ENCODE peak calls at places on chromosome 7, in four cellular contexts. A is aorta, P is germinal center, M is RKO. V is an unnamed sample.
A peak's percentile ranks its signal among the peaks of the same experiment; 100 is the strongest.

GRCh38 chr7:155322530-155322929 is 24.9 kb downstream of the INSIG1 start:
- DNase-seq in A (no peak), M (peak; percentile 33), P (no peak), V (no peak)

GRCh38 chr7:74379938-74380337 is 73.8 kb upstream of the GTF2IRD1 start:
- DNase-seq in P (no peak), A (no peak), M (no peak), V (no peak)

GRCh38 chr7:49790209-49790608 is 16.8 kb downstream of the VWC2 start:
- DNase-seq in A (no peak), M (no peak), P (no peak), V (no peak)

GRCh38 chr7:82331234-82331633 is 112.3 kb downstream of the CACNA2D1 start:
- DNase-seq in A (no peak), M (no peak), P (no peak), V (no peak)

GRCh38 chr7:108570146-108570755 is 577 bp downstream of the DNAJB9 start:
- DNase-seq in M (peak; percentile 85), A (no peak), P (peak; percentile 46), V (no peak)

GRCh38 chr7:100370303-100370702 is 3.0 kb upstream of the PILRA start:
- DNase-seq in A (peak; percentile 24), M (no peak), P (no peak), V (no peak)

GRCh38 chr7:110168010-110168409 is 922.9 kb upstream of the LRRN3 start:
- DNase-seq in A (no peak), M (no peak), P (no peak), V (no peak)

GRCh38 chr7:130921391-130922180 is 187.6 kb upstream of the KLF14 start:
- DNase-seq in P (no peak), M (no peak), A (peak; percentile 85), V (peak; percentile 72)

GRCh38 chr7:4634166-4634565 is 47.9 kb upstream of the FOXK1 start:
- DNase-seq in A (no peak), M (peak; percentile 19), P (no peak), V (no peak)

GRCh38 chr7:77525231-77525630 is 11.9 kb upstream of the PTPN12 start:
- DNase-seq in M (peak; percentile 69), P (no peak), A (no peak), V (no peak)

GRCh38 chr7:44057181-44057848 is 8.1 kb downstream of the PGAM2 start:
- DNase-seq in M (no peak), P (no peak), A (peak; percentile 49), V (no peak)

GRCh38 chr7:77855371-77856083 is 57.0 kb downstream of the PHTF2 start:
- DNase-seq in P (no peak), A (no peak), M (no peak), V (peak; percentile 87)

GRCh38 chr7:53358301-53358700 is 322.9 kb downstream of the POM121L12 start:
- DNase-seq in M (no peak), P (no peak), A (no peak), V (no peak)

GRCh38 chr7:80286611-80287010 is 152.0 kb downstream of the GNAI1 start:
- DNase-seq in P (no peak), M (no peak), A (no peak), V (no peak)

GRCh38 chr7:55409474-55410225 is 44.5 kb downstream of the LANCL2 start:
- DNase-seq in A (no peak), P (no peak), M (peak; percentile 28), V (no peak)

GRCh38 chr7:96962221-96962620 is 43.1 kb upstream of the DLX6 start:
- DNase-seq in P (no peak), M (peak; percentile 3), A (no peak), V (no peak)

GRCh38 chr7:73622909-73623797 is 1.2 kb downstream of the MLXIPL start:
- DNase-seq in M (no peak), A (peak; percentile 86), P (no peak), V (peak; percentile 67)

GRCh38 chr7:27187702-27188665 is 3.0 kb upstream of the HOXA11 start:
- DNase-seq in M (no peak), P (no peak), A (peak; percentile 52), V (no peak)

GRCh38 chr7:130154501-130155317 is 50.5 kb downstream of the TMEM209 start:
- DNase-seq in A (no peak), P (no peak), M (no peak), V (no peak)

GRCh38 chr7:105831824-105832535 is 44.4 kb downstream of the ATXN7L1 start:
- DNase-seq in P (no peak), A (no peak), M (no peak), V (no peak)

GRCh38 chr7:88184848-88185304 is 35.0 kb downstream of the SRI start:
- DNase-seq in A (peak; percentile 73), M (no peak), P (no peak), V (no peak)

GRCh38 chr7:8327199-8327598 is 65.2 kb upstream of the ICA1 start:
- DNase-seq in P (no peak), M (no peak), A (no peak), V (no peak)

GRCh38 chr7:506921-507622 is 12.6 kb downstream of the PDGFA start:
- DNase-seq in A (peak; percentile 58), M (no peak), P (no peak), V (no peak)

GRCh38 chr7:82235710-82236109 is 207.9 kb downstream of the CACNA2D1 start:
- DNase-seq in M (peak; percentile 39), P (no peak), A (no peak), V (no peak)

GRCh38 chr7:5360971-5361370 is 62.7 kb downstream of the TNRC18 start:
- DNase-seq in A (no peak), P (no peak), M (no peak), V (no peak)

GRCh38 chr7:115680921-115681320 is 349.6 kb downstream of the TFEC start:
- DNase-seq in M (no peak), P (no peak), A (no peak), V (no peak)

GRCh38 chr7:111756687-111757178 is 194.4 kb upstream of the IMMP2L start:
- DNase-seq in P (no peak), M (no peak), A (peak; percentile 88), V (peak; percentile 71)

GRCh38 chr7:151459726-151460473 is 20.0 kb upstream of the CRYGN start:
- DNase-seq in M (peak; percentile 30), A (peak; percentile 93), P (no peak), V (peak; percentile 73)

GRCh38 chr7:130961128-130961601 is 227.2 kb upstream of the KLF14 start:
- DNase-seq in P (peak; percentile 33), A (no peak), M (peak; percentile 97), V (no peak)

GRCh38 chr7:110861163-110861562 is 229.8 kb upstream of the LRRN3 start:
- DNase-seq in A (no peak), M (no peak), P (no peak), V (no peak)

GRCh38 chr7:101243786-101244384 is 996 bp downstream of the FIS1 start:
- DNase-seq in P (no peak), A (no peak), M (peak; percentile 70), V (no peak)

GRCh38 chr7:134932707-134933370 is 53.5 kb upstream of the AGBL3 start:
- DNase-seq in A (peak; percentile 93), M (no peak), P (peak; percentile 24), V (peak; percentile 57)

GRCh38 chr7:30412810-30413504 is 65.6 kb downstream of the NOD1 start:
- DNase-seq in A (no peak), P (no peak), M (peak; percentile 88), V (peak; percentile 30)

GRCh38 chr7:5596896-5597246 is 173.2 kb upstream of the TNRC18 start:
- DNase-seq in P (no peak), M (no peak), A (no peak), V (no peak)

GRCh38 chr7:66426996-66427395 is 201.7 kb upstream of the KCTD7 start:
- DNase-seq in M (no peak), P (no peak), A (no peak), V (no peak)

GRCh38 chr7:17952387-17952786 is 12.1 kb upstream of the SNX13 start:
- DNase-seq in P (no peak), A (no peak), M (no peak), V (no peak)

GRCh38 chr7:83359108-83359507 is 196.4 kb upstream of the PCLO start:
- DNase-seq in P (no peak), M (no peak), A (no peak), V (no peak)

GRCh38 chr7:130356121-130356759 is 11.6 kb downstream of the CPA5 start:
- DNase-seq in A (no peak), P (no peak), M (no peak), V (peak; percentile 60)

GRCh38 chr7:48109848-48110663 is 21.0 kb downstream of the UPP1 start:
- DNase-seq in M (no peak), A (peak; percentile 90), P (peak; percentile 78), V (peak; percentile 64)

V was measured in heart left ventricle.